ENCODE peak calls at places on chromosomes 4 and X, in eight cellular contexts. One of them, this sample, is unnamed.

GRCh38 chr4:8398347-8398746 is 42.2 kb downstream of the ACOX3 start:
- DNase-seq in CD4-positive, alpha-beta memory T cell: no peak
- DNase-seq in KBM-7: peak
- DNase-seq in mesendoderm: no peak
- DNase-seq in stimulated activated CD4-positive, alpha-beta T cell treated with anti-CD3 and anti-CD28 coated beads, Interleukin-4, amount 100 ng/mL, for 48 hours: no peak
- DNase-seq in type B pancreatic cell: no peak
- DNase-seq in WTC11: no peak
- DNase-seq in tibial nerve: no peak
- DNase-seq in this sample: no peak

GRCh38 chrX:41661366-41662095 is 27.2 kb upstream of the GPR34 start:
- DNase-seq in type B pancreatic cell: no peak
- DNase-seq in WTC11: no peak
- DNase-seq in KBM-7: no peak
- DNase-seq in mesendoderm: no peak
- DNase-seq in stimulated activated CD4-positive, alpha-beta T cell treated with anti-CD3 and anti-CD28 coated beads, Interleukin-4, amount 100 ng/mL, for 48 hours: no peak
- DNase-seq in tibial nerve: no peak
- DNase-seq in CD4-positive, alpha-beta memory T cell: no peak
- DNase-seq in this sample: no peak

GRCh38 chr4:87978656-87979055 is 3.1 kb downstream of the SPP1 start:
- DNase-seq in WTC11: no peak
- DNase-seq in CD4-positive, alpha-beta memory T cell: no peak
- DNase-seq in KBM-7: no peak
- DNase-seq in type B pancreatic cell: no peak
- DNase-seq in mesendoderm: no peak
- DNase-seq in tibial nerve: no peak
- DNase-seq in stimulated activated CD4-positive, alpha-beta T cell treated with anti-CD3 and anti-CD28 coated beads, Interleukin-4, amount 100 ng/mL, for 48 hours: no peak
- DNase-seq in this sample: no peak

GRCh38 chr4:37138789-37139188 is 105.8 kb upstream of the NWD2 start:
- DNase-seq in KBM-7: no peak
- DNase-seq in type B pancreatic cell: no peak
- DNase-seq in stimulated activated CD4-positive, alpha-beta T cell treated with anti-CD3 and anti-CD28 coated beads, Interleukin-4, amount 100 ng/mL, for 48 hours: no peak
- DNase-seq in CD4-positive, alpha-beta memory T cell: no peak
- DNase-seq in mesendoderm: no peak
- DNase-seq in WTC11: no peak
- DNase-seq in tibial nerve: no peak
- DNase-seq in this sample: no peak

GRCh38 chr4:67456577-67457196 is 88.6 kb downstream of the CENPC start:
- DNase-seq in WTC11: no peak
- DNase-seq in CD4-positive, alpha-beta memory T cell: no peak
- DNase-seq in tibial nerve: no peak
- DNase-seq in KBM-7: peak
- DNase-seq in type B pancreatic cell: no peak
- DNase-seq in mesendoderm: peak
- DNase-seq in stimulated activated CD4-positive, alpha-beta T cell treated with anti-CD3 and anti-CD28 coated beads, Interleukin-4, amount 100 ng/mL, for 48 hours: no peak
- DNase-seq in this sample: no peak

GRCh38 chr4:1588306-1588705 is 95.8 kb downstream of the FAM53A start:
- DNase-seq in CD4-positive, alpha-beta memory T cell: no peak
- DNase-seq in stimulated activated CD4-positive, alpha-beta T cell treated with anti-CD3 and anti-CD28 coated beads, Interleukin-4, amount 100 ng/mL, for 48 hours: no peak
- DNase-seq in KBM-7: no peak
- DNase-seq in WTC11: peak
- DNase-seq in mesendoderm: no peak
- DNase-seq in tibial nerve: no peak
- DNase-seq in type B pancreatic cell: no peak
- DNase-seq in this sample: no peak

GRCh38 chr4:159227984-159228383 is 125.1 kb downstream of the RAPGEF2 start:
- DNase-seq in type B pancreatic cell: no peak
- DNase-seq in KBM-7: no peak
- DNase-seq in mesendoderm: peak
- DNase-seq in WTC11: peak
- DNase-seq in tibial nerve: peak
- DNase-seq in stimulated activated CD4-positive, alpha-beta T cell treated with anti-CD3 and anti-CD28 coated beads, Interleukin-4, amount 100 ng/mL, for 48 hours: no peak
- DNase-seq in CD4-positive, alpha-beta memory T cell: no peak
- DNase-seq in this sample: no peak

GRCh38 chr4:151527699-151528098 is 118.7 kb downstream of the FHIP1A start:
- DNase-seq in type B pancreatic cell: no peak
- DNase-seq in CD4-positive, alpha-beta memory T cell: no peak
- DNase-seq in mesendoderm: no peak
- DNase-seq in stimulated activated CD4-positive, alpha-beta T cell treated with anti-CD3 and anti-CD28 coated beads, Interleukin-4, amount 100 ng/mL, for 48 hours: no peak
- DNase-seq in tibial nerve: no peak
- DNase-seq in KBM-7: no peak
- DNase-seq in WTC11: no peak
- DNase-seq in this sample: no peak

GRCh38 chrX:9955506-9955905 is 11.7 kb upstream of the CLDN34 start:
- DNase-seq in tibial nerve: no peak
- DNase-seq in KBM-7: no peak
- DNase-seq in mesendoderm: no peak
- DNase-seq in CD4-positive, alpha-beta memory T cell: no peak
- DNase-seq in WTC11: no peak
- DNase-seq in stimulated activated CD4-positive, alpha-beta T cell treated with anti-CD3 and anti-CD28 coated beads, Interleukin-4, amount 100 ng/mL, for 48 hours: no peak
- DNase-seq in type B pancreatic cell: no peak
- DNase-seq in this sample: no peak

GRCh38 chr4:60657802-60658201 is 542.3 kb upstream of the ADGRL3 start:
- DNase-seq in type B pancreatic cell: no peak
- DNase-seq in KBM-7: no peak
- DNase-seq in mesendoderm: no peak
- DNase-seq in tibial nerve: no peak
- DNase-seq in stimulated activated CD4-positive, alpha-beta T cell treated with anti-CD3 and anti-CD28 coated beads, Interleukin-4, amount 100 ng/mL, for 48 hours: no peak
- DNase-seq in WTC11: no peak
- DNase-seq in CD4-positive, alpha-beta memory T cell: no peak
- DNase-seq in this sample: no peak

GRCh38 chr4:183038436-183038835 is 60.6 kb upstream of the WWC2 start:
- DNase-seq in type B pancreatic cell: no peak
- DNase-seq in WTC11: no peak
- DNase-seq in CD4-positive, alpha-beta memory T cell: no peak
- DNase-seq in KBM-7: no peak
- DNase-seq in tibial nerve: no peak
- DNase-seq in stimulated activated CD4-positive, alpha-beta T cell treated with anti-CD3 and anti-CD28 coated beads, Interleukin-4, amount 100 ng/mL, for 48 hours: no peak
- DNase-seq in mesendoderm: no peak
- DNase-seq in this sample: no peak

GRCh38 chrX:75156537-75156945 is 458 bp upstream of the ABCB7 start:
- DNase-seq in WTC11: no peak
- DNase-seq in tibial nerve: no peak
- DNase-seq in stimulated activated CD4-positive, alpha-beta T cell treated with anti-CD3 and anti-CD28 coated beads, Interleukin-4, amount 100 ng/mL, for 48 hours: no peak
- DNase-seq in CD4-positive, alpha-beta memory T cell: peak
- DNase-seq in KBM-7: peak
- DNase-seq in type B pancreatic cell: no peak
- DNase-seq in mesendoderm: peak
- DNase-seq in this sample: peak

GRCh38 chr4:130043796-130044195 is 947.8 kb downstream of the C4orf33 start:
- DNase-seq in CD4-positive, alpha-beta memory T cell: no peak
- DNase-seq in stimulated activated CD4-positive, alpha-beta T cell treated with anti-CD3 and anti-CD28 coated beads, Interleukin-4, amount 100 ng/mL, for 48 hours: no peak
- DNase-seq in tibial nerve: no peak
- DNase-seq in mesendoderm: no peak
- DNase-seq in KBM-7: no peak
- DNase-seq in WTC11: no peak
- DNase-seq in type B pancreatic cell: no peak
- DNase-seq in this sample: no peak

GRCh38 chr4:26150948-26151347 is 169.9 kb upstream of the RBPJ start:
- DNase-seq in WTC11: no peak
- DNase-seq in mesendoderm: no peak
- DNase-seq in type B pancreatic cell: no peak
- DNase-seq in KBM-7: peak
- DNase-seq in CD4-positive, alpha-beta memory T cell: no peak
- DNase-seq in tibial nerve: no peak
- DNase-seq in stimulated activated CD4-positive, alpha-beta T cell treated with anti-CD3 and anti-CD28 coated beads, Interleukin-4, amount 100 ng/mL, for 48 hours: peak
- DNase-seq in this sample: no peak

GRCh38 chr4:1728061-1728980 is 7.0 kb downstream of the TACC3 start:
- DNase-seq in WTC11: no peak
- DNase-seq in type B pancreatic cell: no peak
- DNase-seq in stimulated activated CD4-positive, alpha-beta T cell treated with anti-CD3 and anti-CD28 coated beads, Interleukin-4, amount 100 ng/mL, for 48 hours: no peak
- DNase-seq in mesendoderm: no peak
- DNase-seq in tibial nerve: no peak
- DNase-seq in KBM-7: no peak
- DNase-seq in CD4-positive, alpha-beta memory T cell: no peak
- DNase-seq in this sample: no peak

GRCh38 chr4:140774510-140774909 is 18.3 kb upstream of the TBC1D9 start:
- DNase-seq in mesendoderm: no peak
- DNase-seq in type B pancreatic cell: no peak
- DNase-seq in CD4-positive, alpha-beta memory T cell: no peak
- DNase-seq in tibial nerve: no peak
- DNase-seq in WTC11: no peak
- DNase-seq in stimulated activated CD4-positive, alpha-beta T cell treated with anti-CD3 and anti-CD28 coated beads, Interleukin-4, amount 100 ng/mL, for 48 hours: no peak
- DNase-seq in KBM-7: peak
- DNase-seq in this sample: no peak

GRCh38 chr4:8312069-8312445 is 42.5 kb downstream of the HTRA3 start:
- DNase-seq in mesendoderm: no peak
- DNase-seq in CD4-positive, alpha-beta memory T cell: no peak
- DNase-seq in type B pancreatic cell: no peak
- DNase-seq in tibial nerve: no peak
- DNase-seq in stimulated activated CD4-positive, alpha-beta T cell treated with anti-CD3 and anti-CD28 coated beads, Interleukin-4, amount 100 ng/mL, for 48 hours: no peak
- DNase-seq in WTC11: no peak
- DNase-seq in KBM-7: no peak
- DNase-seq in this sample: no peak

GRCh38 chr4:85246055-85246454 is 228.9 kb upstream of the ARHGAP24 start:
- DNase-seq in WTC11: no peak
- DNase-seq in CD4-positive, alpha-beta memory T cell: no peak
- DNase-seq in mesendoderm: no peak
- DNase-seq in KBM-7: no peak
- DNase-seq in tibial nerve: no peak
- DNase-seq in stimulated activated CD4-positive, alpha-beta T cell treated with anti-CD3 and anti-CD28 coated beads, Interleukin-4, amount 100 ng/mL, for 48 hours: no peak
- DNase-seq in type B pancreatic cell: no peak
- DNase-seq in this sample: no peak

GRCh38 chr4:137124278-137124932 is 407.9 kb downstream of the PCDH18 start:
- DNase-seq in stimulated activated CD4-positive, alpha-beta T cell treated with anti-CD3 and anti-CD28 coated beads, Interleukin-4, amount 100 ng/mL, for 48 hours: no peak
- DNase-seq in type B pancreatic cell: no peak
- DNase-seq in KBM-7: peak
- DNase-seq in WTC11: no peak
- DNase-seq in tibial nerve: no peak
- DNase-seq in CD4-positive, alpha-beta memory T cell: no peak
- DNase-seq in mesendoderm: peak
- DNase-seq in this sample: no peak

GRCh38 chr4:152436384-152436783 is 99.5 kb downstream of the FBXW7 start:
- DNase-seq in KBM-7: no peak
- DNase-seq in WTC11: peak
- DNase-seq in tibial nerve: no peak
- DNase-seq in type B pancreatic cell: no peak
- DNase-seq in stimulated activated CD4-positive, alpha-beta T cell treated with anti-CD3 and anti-CD28 coated beads, Interleukin-4, amount 100 ng/mL, for 48 hours: no peak
- DNase-seq in CD4-positive, alpha-beta memory T cell: no peak
- DNase-seq in mesendoderm: peak
- DNase-seq in this sample: no peak

GRCh38 chrX:38215141-38215540 is 5.5 kb downstream of the SRPX start:
- DNase-seq in WTC11: no peak
- DNase-seq in mesendoderm: no peak
- DNase-seq in tibial nerve: no peak
- DNase-seq in stimulated activated CD4-positive, alpha-beta T cell treated with anti-CD3 and anti-CD28 coated beads, Interleukin-4, amount 100 ng/mL, for 48 hours: no peak
- DNase-seq in type B pancreatic cell: no peak
- DNase-seq in CD4-positive, alpha-beta memory T cell: no peak
- DNase-seq in KBM-7: no peak
- DNase-seq in this sample: no peak

GRCh38 chr4:183394166-183394951 is 50.1 kb upstream of the CDKN2AIP start:
- DNase-seq in tibial nerve: no peak
- DNase-seq in mesendoderm: no peak
- DNase-seq in WTC11: no peak
- DNase-seq in CD4-positive, alpha-beta memory T cell: no peak
- DNase-seq in KBM-7: no peak
- DNase-seq in stimulated activated CD4-positive, alpha-beta T cell treated with anti-CD3 and anti-CD28 coated beads, Interleukin-4, amount 100 ng/mL, for 48 hours: no peak
- DNase-seq in type B pancreatic cell: no peak
- DNase-seq in this sample: no peak

GRCh38 chrX:15384304-15384703 is at the start of gene VEGFD:
- DNase-seq in WTC11: no peak
- DNase-seq in stimulated activated CD4-positive, alpha-beta T cell treated with anti-CD3 and anti-CD28 coated beads, Interleukin-4, amount 100 ng/mL, for 48 hours: no peak
- DNase-seq in KBM-7: no peak
- DNase-seq in tibial nerve: no peak
- DNase-seq in mesendoderm: no peak
- DNase-seq in CD4-positive, alpha-beta memory T cell: no peak
- DNase-seq in type B pancreatic cell: no peak
- DNase-seq in this sample: no peak

GRCh38 chr4:145988628-145989027 is 50.0 kb upstream of the ZNF827 start:
- DNase-seq in WTC11: no peak
- DNase-seq in KBM-7: no peak
- DNase-seq in CD4-positive, alpha-beta memory T cell: no peak
- DNase-seq in tibial nerve: no peak
- DNase-seq in mesendoderm: no peak
- DNase-seq in stimulated activated CD4-positive, alpha-beta T cell treated with anti-CD3 and anti-CD28 coated beads, Interleukin-4, amount 100 ng/mL, for 48 hours: no peak
- DNase-seq in type B pancreatic cell: no peak
- DNase-seq in this sample: no peak

GRCh38 chr4:174650711-174651355 is 128.5 kb upstream of the HPGD start:
- DNase-seq in CD4-positive, alpha-beta memory T cell: no peak
- DNase-seq in tibial nerve: no peak
- DNase-seq in WTC11: no peak
- DNase-seq in KBM-7: no peak
- DNase-seq in stimulated activated CD4-positive, alpha-beta T cell treated with anti-CD3 and anti-CD28 coated beads, Interleukin-4, amount 100 ng/mL, for 48 hours: no peak
- DNase-seq in type B pancreatic cell: no peak
- DNase-seq in mesendoderm: no peak
- DNase-seq in this sample: no peak

GRCh38 chrX:20374866-20375530 is 108.3 kb upstream of the RPS6KA3 start:
- DNase-seq in KBM-7: peak
- DNase-seq in mesendoderm: peak
- DNase-seq in tibial nerve: no peak
- DNase-seq in type B pancreatic cell: no peak
- DNase-seq in WTC11: no peak
- DNase-seq in stimulated activated CD4-positive, alpha-beta T cell treated with anti-CD3 and anti-CD28 coated beads, Interleukin-4, amount 100 ng/mL, for 48 hours: no peak
- DNase-seq in CD4-positive, alpha-beta memory T cell: no peak
- DNase-seq in this sample: no peak

GRCh38 chr4:28709821-28710330 is 1849.2 kb downstream of the STIM2 start:
- DNase-seq in type B pancreatic cell: no peak
- DNase-seq in mesendoderm: no peak
- DNase-seq in WTC11: no peak
- DNase-seq in CD4-positive, alpha-beta memory T cell: no peak
- DNase-seq in stimulated activated CD4-positive, alpha-beta T cell treated with anti-CD3 and anti-CD28 coated beads, Interleukin-4, amount 100 ng/mL, for 48 hours: no peak
- DNase-seq in KBM-7: no peak
- DNase-seq in tibial nerve: no peak
- DNase-seq in this sample: no peak

GRCh38 chr4:99088485-99089365 is at the start of gene ADH5:
- DNase-seq in type B pancreatic cell: peak
- DNase-seq in CD4-positive, alpha-beta memory T cell: peak
- DNase-seq in WTC11: peak
- DNase-seq in KBM-7: peak
- DNase-seq in stimulated activated CD4-positive, alpha-beta T cell treated with anti-CD3 and anti-CD28 coated beads, Interleukin-4, amount 100 ng/mL, for 48 hours: peak
- DNase-seq in mesendoderm: peak
- DNase-seq in tibial nerve: peak
- DNase-seq in this sample: peak

GRCh38 chrX:72495041-72495440 is 77.6 kb downstream of the HDAC8 start:
- DNase-seq in CD4-positive, alpha-beta memory T cell: no peak
- DNase-seq in stimulated activated CD4-positive, alpha-beta T cell treated with anti-CD3 and anti-CD28 coated beads, Interleukin-4, amount 100 ng/mL, for 48 hours: no peak
- DNase-seq in mesendoderm: no peak
- DNase-seq in WTC11: no peak
- DNase-seq in type B pancreatic cell: no peak
- DNase-seq in KBM-7: no peak
- DNase-seq in tibial nerve: no peak
- DNase-seq in this sample: no peak

GRCh38 chr4:31334086-31334910 is 614.1 kb downstream of the PCDH7 start:
- DNase-seq in CD4-positive, alpha-beta memory T cell: no peak
- DNase-seq in mesendoderm: peak
- DNase-seq in stimulated activated CD4-positive, alpha-beta T cell treated with anti-CD3 and anti-CD28 coated beads, Interleukin-4, amount 100 ng/mL, for 48 hours: no peak
- DNase-seq in KBM-7: no peak
- DNase-seq in WTC11: no peak
- DNase-seq in tibial nerve: no peak
- DNase-seq in type B pancreatic cell: no peak
- DNase-seq in this sample: no peak

GRCh38 chrX:9312922-9313867 is 151.7 kb upstream of the TBL1X start:
- DNase-seq in WTC11: peak
- DNase-seq in mesendoderm: peak
- DNase-seq in stimulated activated CD4-positive, alpha-beta T cell treated with anti-CD3 and anti-CD28 coated beads, Interleukin-4, amount 100 ng/mL, for 48 hours: peak
- DNase-seq in tibial nerve: peak
- DNase-seq in CD4-positive, alpha-beta memory T cell: peak
- DNase-seq in KBM-7: peak
- DNase-seq in type B pancreatic cell: no peak
- DNase-seq in this sample: peak

GRCh38 chr4:117085185-117085701 is at the start of gene TRAM1L1:
- DNase-seq in stimulated activated CD4-positive, alpha-beta T cell treated with anti-CD3 and anti-CD28 coated beads, Interleukin-4, amount 100 ng/mL, for 48 hours: no peak
- DNase-seq in WTC11: peak
- DNase-seq in CD4-positive, alpha-beta memory T cell: no peak
- DNase-seq in tibial nerve: no peak
- DNase-seq in mesendoderm: peak
- DNase-seq in type B pancreatic cell: peak
- DNase-seq in KBM-7: peak
- DNase-seq in this sample: peak

GRCh38 chr4:164731827-164732474 is 22.0 kb upstream of the SMIM31 start:
- DNase-seq in CD4-positive, alpha-beta memory T cell: peak
- DNase-seq in type B pancreatic cell: peak
- DNase-seq in tibial nerve: no peak
- DNase-seq in WTC11: peak
- DNase-seq in mesendoderm: peak
- DNase-seq in stimulated activated CD4-positive, alpha-beta T cell treated with anti-CD3 and anti-CD28 coated beads, Interleukin-4, amount 100 ng/mL, for 48 hours: no peak
- DNase-seq in KBM-7: peak
- DNase-seq in this sample: peak

GRCh38 chr4:153564630-153565525 is 98.7 kb downstream of the TMEM131L start:
- DNase-seq in stimulated activated CD4-positive, alpha-beta T cell treated with anti-CD3 and anti-CD28 coated beads, Interleukin-4, amount 100 ng/mL, for 48 hours: no peak
- DNase-seq in WTC11: no peak
- DNase-seq in type B pancreatic cell: no peak
- DNase-seq in mesendoderm: peak
- DNase-seq in KBM-7: no peak
- DNase-seq in tibial nerve: no peak
- DNase-seq in CD4-positive, alpha-beta memory T cell: no peak
- DNase-seq in this sample: no peak